ENCODE peak calls at places on chromosomes 6 and 20, in six cellular contexts. I is neural progenitor cell; Z is AG09309; C is effector memory CD4-positive, alpha-beta T cell; E is CD4-positive, alpha-beta memory T cell; Y is psoas muscle. R is an unnamed sample.

GRCh38 chr20:3374296-3374695 is 33.2 kb downstream of the DNAAF9 start:
- DNase-seq in I (no peak), Z (peak), C (no peak), E (no peak), Y (no peak), R (no peak)

GRCh38 chr6:157494132-157494705 is 113.2 kb downstream of the ZDHHC14 start:
- DNase-seq in I (no peak), Z (no peak), C (no peak), E (no peak), Y (no peak), R (no peak)

GRCh38 chr6:156427345-156427744 is 349.8 kb upstream of the ARID1B start:
- DNase-seq in I (no peak), Z (peak), C (no peak), E (no peak), Y (no peak), R (no peak)

GRCh38 chr20:2873747-2874041 is 413 bp downstream of the PTPRA start:
- DNase-seq in I (peak), Z (no peak), C (peak), E (no peak), Y (no peak), R (peak)

GRCh38 chr6:241331-241865 is 50.9 kb upstream of the DUSP22 start:
- DNase-seq in I (no peak), Z (no peak), C (no peak), E (no peak), Y (no peak), R (no peak)

GRCh38 chr6:10977231-10977968 is 66.7 kb downstream of the ELOVL2 start:
- DNase-seq in I (no peak), Z (no peak), C (no peak), E (no peak), Y (no peak), R (no peak)

GRCh38 chr6:224350-224749 is 67.9 kb upstream of the DUSP22 start:
- DNase-seq in I (no peak), Z (no peak), C (no peak), E (no peak), Y (no peak), R (no peak)

GRCh38 chr20:55160996-55161395 is 685.6 kb downstream of the DOK5 start:
- DNase-seq in I (no peak), Z (no peak), C (no peak), E (no peak), Y (no peak), R (no peak)

GRCh38 chr20:17835240-17835940 is 133.2 kb downstream of the SNX5 start:
- DNase-seq in I (no peak), Z (peak), C (no peak), E (no peak), Y (peak), R (no peak)

GRCh38 chr6:71091167-71091566 is 134.3 kb upstream of the B3GAT2 start:
- DNase-seq in I (no peak), Z (no peak), C (no peak), E (no peak), Y (no peak), R (no peak)

GRCh38 chr20:13028673-13029072 is 19.9 kb downstream of the SPTLC3 start:
- DNase-seq in I (no peak), Z (no peak), C (no peak), E (no peak), Y (no peak), R (no peak)

GRCh38 chr20:13022401-13023170 is 13.8 kb downstream of the SPTLC3 start:
- DNase-seq in I (no peak), Z (peak), C (no peak), E (no peak), Y (no peak), R (no peak)

GRCh38 chr20:13028001-13028400 is 19.2 kb downstream of the SPTLC3 start:
- DNase-seq in I (no peak), Z (no peak), C (no peak), E (no peak), Y (no peak), R (no peak)

GRCh38 chr20:13024581-13024980 is 15.8 kb downstream of the SPTLC3 start:
- DNase-seq in I (no peak), Z (no peak), C (no peak), E (no peak), Y (no peak), R (no peak)

GRCh38 chr20:13025181-13025580 is 16.4 kb downstream of the SPTLC3 start:
- DNase-seq in I (no peak), Z (no peak), C (no peak), E (no peak), Y (no peak), R (no peak)
- H3K4me3 ChIP-seq in I (no peak), Z (no peak), C (no peak), E (no peak), Y (no peak), R (no peak)

DNA sequence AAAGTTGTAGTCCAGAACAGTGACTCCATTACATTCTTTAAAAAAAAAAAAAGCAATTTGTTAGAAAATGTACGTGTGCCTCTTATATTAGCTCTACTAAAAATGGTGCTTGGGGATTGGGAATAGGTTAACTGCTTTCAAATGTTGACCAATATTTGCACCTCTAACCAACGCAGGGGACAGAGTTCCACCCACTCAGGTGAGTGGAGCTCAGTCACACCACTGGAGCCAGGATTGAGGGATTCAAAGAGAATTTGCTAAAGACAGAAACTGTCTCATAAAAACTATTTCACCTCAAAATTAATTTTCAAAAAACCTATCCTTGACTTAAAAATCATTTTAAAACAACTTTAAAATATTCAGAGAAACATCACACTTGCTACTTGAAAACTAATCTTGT is 88.8 kb downstream of the PDE10A start:
- DNase-seq in I (no peak), Z (no peak), C (no peak), E (no peak), Y (no peak), R (no peak)
- H3K4me3 ChIP-seq in I (no peak), Z (no peak), C (no peak), E (no peak), Y (no peak), R (no peak)

GRCh38 chr6:5968817-5969726 is 37.7 kb downstream of the NRN1 start:
- DNase-seq in I (no peak), Z (no peak), C (no peak), E (no peak), Y (peak), R (no peak)
- H3K4me3 ChIP-seq in I (no peak), Z (no peak), C (no peak), E (no peak), Y (no peak), R (no peak)

GRCh38 chr20:58851221-58851968 is 693 bp upstream of the GNAS-AS1 start:
- DNase-seq in I (peak), Z (no peak), C (no peak), E (no peak), Y (no peak), R (no peak)
- H3K4me3 ChIP-seq in I (peak), Z (peak), C (peak), E (peak), Y (peak), R (peak)

DNA sequence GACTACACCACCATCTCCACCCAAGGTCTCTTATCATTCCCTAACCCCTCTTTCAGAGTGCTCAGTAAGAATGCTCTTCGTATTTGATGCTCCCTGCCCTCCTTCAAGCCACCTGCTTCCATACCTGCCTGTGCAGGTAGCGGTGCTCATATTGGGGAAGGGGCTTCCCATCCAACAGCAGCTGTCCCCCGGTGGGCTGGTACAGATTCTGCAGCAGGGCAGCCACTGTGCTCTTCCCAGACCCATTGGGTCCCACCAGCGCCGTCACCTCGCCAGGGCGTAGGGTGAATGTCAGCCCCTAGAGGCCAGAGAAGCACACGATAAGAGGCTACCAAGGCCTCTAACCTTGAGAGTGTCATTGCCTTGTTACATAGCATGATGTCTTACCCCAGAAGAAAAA is 3.9 kb upstream of the PSMB8 start:
- DNase-seq in I (no peak), Z (no peak), C (no peak), E (no peak), Y (no peak), R (no peak)
- H3K4me3 ChIP-seq in I (no peak), Z (no peak), C (no peak), E (peak), Y (no peak), R (no peak)

R was measured in Jurkat, Clone E6-1.